ENCODE peak calls at places on chromosome 14, in nine cellular contexts. C is BJ, W is fibroblast of lung, L is cardiac muscle cell, Z is GM12865, M is IMR-90, V is thoracic aorta, S is AG04449, J is heart right ventricle. U is an unnamed sample.

GRCh38 chr14:66114071-66114470 is 372.1 kb upstream of the CCDC196 start:
- DNase-seq in C (no peak), J (no peak), Z (no peak), L (no peak), S (no peak), V (no peak), W (no peak), M (no peak), U (no peak)

GRCh38 chr14:53368714-53369191 is 215.6 kb upstream of the DDHD1 start:
- DNase-seq in M (peak), Z (no peak), J (no peak), L (peak), W (peak), S (no peak), C (peak), V (no peak), U (no peak)

GRCh38 chr14:92033912-92034687 is 5.8 kb downstream of the TRIP11 start:
- DNase-seq in C (no peak), Z (no peak), S (no peak), L (no peak), V (no peak), J (no peak), M (no peak), W (no peak), U (no peak)

GRCh38 chr14:95038521-95039250 is 118.6 kb downstream of the DICER1 start:
- DNase-seq in W (no peak), Z (no peak), J (no peak), C (no peak), L (no peak), M (no peak), V (no peak), S (no peak), U (no peak)

GRCh38 chr14:34718750-34719304 is 4.4 kb upstream of the CFL2 start:
- DNase-seq in L (peak), V (no peak), C (no peak), J (no peak), Z (no peak), S (no peak), M (peak), W (peak), U (no peak)

GRCh38 chr14:101359221-101360044 is 201.9 kb upstream of the DIO3 start:
- DNase-seq in W (peak), M (no peak), C (peak), L (no peak), Z (no peak), S (no peak), J (no peak), V (no peak), U (no peak)

GRCh38 chr14:91390165-91390778 is 27.3 kb downstream of the CCDC88C start:
- DNase-seq in V (no peak), L (no peak), J (no peak), Z (no peak), M (no peak), C (no peak), W (no peak), S (no peak), U (no peak)

GRCh38 chr14:63276492-63277342 is 42.0 kb downstream of the GPHB5 start:
- DNase-seq in S (peak), Z (peak), L (peak), C (no peak), V (no peak), W (peak), J (no peak), M (peak), U (peak)

GRCh38 chr14:71183856-71184255 is 276.6 kb downstream of the PCNX1 start:
- DNase-seq in L (no peak), S (no peak), Z (no peak), M (no peak), C (no peak), J (no peak), V (no peak), W (no peak), U (no peak)

GRCh38 chr14:88838015-88838414 is 13.6 kb downstream of the TTC8 start:
- DNase-seq in S (no peak), M (no peak), W (no peak), V (no peak), J (no peak), C (no peak), L (no peak), Z (no peak), U (no peak)

GRCh38 chr14:97359391-97359790 is 562.2 kb downstream of the VRK1 start:
- DNase-seq in M (no peak), S (no peak), J (no peak), V (no peak), W (no peak), L (no peak), Z (no peak), C (no peak), U (no peak)

GRCh38 chr14:96040836-96041371 is 1.7 kb downstream of the C14orf132 start:
- DNase-seq in L (no peak), S (no peak), V (no peak), W (peak), M (peak), Z (no peak), C (no peak), J (no peak), U (no peak)
- H3K4me3 ChIP-seq in L (no peak), S (peak), V (peak), W (peak), M (peak), Z (no peak), C (peak), J (no peak), U (no peak)

GRCh38 chr14:56809262-56810215 is 740 bp downstream of the OTX2 start:
- DNase-seq in W (no peak), V (no peak), J (no peak), C (no peak), Z (no peak), L (no peak), M (no peak), S (no peak), U (no peak)

GRCh38 chr14:56805201-56805991 is 4.9 kb downstream of the OTX2 start:
- DNase-seq in C (no peak), S (no peak), Z (no peak), V (no peak), L (no peak), W (no peak), J (no peak), M (no peak), U (no peak)

GRCh38 chr14:56808314-56809201 is 1.7 kb downstream of the OTX2 start:
- DNase-seq in V (no peak), L (no peak), C (no peak), W (no peak), S (no peak), J (no peak), Z (no peak), M (no peak), U (no peak)

GRCh38 chr14:56805992-56806737 is 4.1 kb downstream of the OTX2 start:
- DNase-seq in S (no peak), V (no peak), Z (no peak), M (no peak), J (no peak), L (no peak), C (no peak), W (no peak), U (no peak)

DNA sequence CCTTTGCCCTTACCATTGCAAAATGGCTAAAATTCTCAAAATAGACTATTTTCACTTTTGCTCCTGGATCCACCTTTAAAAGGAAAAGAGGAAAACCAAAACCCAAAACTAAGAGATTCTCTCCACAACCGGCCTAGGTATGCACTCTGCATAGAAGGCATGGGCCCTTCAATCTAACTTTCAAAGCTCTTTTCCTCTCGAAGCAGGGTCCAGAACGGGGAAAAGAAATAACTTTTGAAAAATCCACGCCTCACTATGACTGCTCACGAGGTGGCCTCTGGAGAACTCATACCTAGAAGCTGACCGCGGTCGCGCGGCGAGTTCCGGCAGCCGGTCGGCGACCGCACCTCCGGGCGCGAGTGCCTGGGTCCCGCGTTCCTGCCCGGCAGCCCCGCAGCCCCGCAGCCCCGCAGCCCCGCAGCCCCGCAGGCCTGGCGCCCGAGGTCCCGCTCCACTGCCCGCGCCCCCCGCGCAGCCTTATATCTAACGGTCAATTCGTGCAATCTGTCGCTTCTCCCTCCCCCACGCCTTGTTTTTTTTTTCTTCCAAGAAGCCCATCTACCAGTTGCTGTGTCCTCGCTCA is 2.6 kb downstream of the OTX2 start:
- DNase-seq in Z (no peak), M (no peak), L (no peak), V (no peak), S (no peak), J (no peak), C (no peak), W (no peak), U (no peak)
- TF ChIP-seq CTCF in Z (no peak), M (no peak), L (no peak), V (no peak), S (no peak), J (no peak), C (no peak), W (no peak), U (no peak)

GRCh38 chr14:102594514-102595175 is 2.2 kb downstream of the RCOR1 start:
- DNase-seq in W (peak), L (peak), V (peak), S (no peak), Z (peak), J (peak), M (peak), C (no peak), U (no peak)
- H3K4me3 ChIP-seq in W (peak), L (peak), V (peak), S (peak), Z (peak), J (peak), M (peak), C (peak), U (peak)

GRCh38 chr14:105472496-105472991 is 2.1 kb upstream of the CRIP2 start:
- DNase-seq in C (no peak), Z (no peak), J (peak), L (no peak), S (no peak), V (no peak), W (no peak), M (no peak), U (no peak)
- TF ChIP-seq CTCF in C (no peak), Z (no peak), J (no peak), L (no peak), S (no peak), V (no peak), W (no peak), M (no peak), U (peak)

DNA sequence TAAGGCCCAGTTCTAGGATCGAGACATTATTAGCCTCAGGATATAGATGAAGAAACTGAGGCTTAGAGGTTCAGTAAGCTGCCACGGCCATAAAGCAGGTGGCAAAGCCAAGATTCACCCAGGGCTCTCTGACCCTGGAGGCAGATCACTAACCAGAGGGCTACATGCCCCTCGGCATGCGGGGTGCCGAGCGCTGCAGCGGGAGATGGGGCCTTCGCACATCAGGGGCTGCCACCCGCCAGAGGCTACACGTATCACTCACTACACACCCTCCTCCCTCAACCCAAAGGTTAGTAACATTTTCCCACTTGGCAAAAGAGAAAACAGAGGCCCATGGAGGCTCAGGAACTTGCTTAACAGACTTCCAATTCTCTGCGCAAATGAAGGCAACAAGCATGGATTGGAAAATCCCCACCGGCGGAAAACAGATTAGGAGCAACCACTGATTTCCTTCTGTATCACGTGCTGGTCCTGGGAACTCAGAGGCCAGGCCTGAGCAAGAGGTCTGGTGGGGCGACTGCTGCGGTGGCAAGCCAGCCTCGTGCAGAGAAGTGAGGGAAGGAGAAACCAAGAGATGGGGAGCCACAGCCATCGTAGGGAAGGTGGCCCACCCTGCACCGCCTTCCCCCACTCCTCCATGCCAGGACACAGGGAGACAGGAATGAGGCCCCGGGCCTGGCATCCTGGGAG is 6.0 kb downstream of the CCDC85C start:
- DNase-seq in J (no peak), Z (no peak), C (no peak), S (no peak), V (no peak), W (no peak), M (no peak), L (no peak), U (no peak)
- H3K4me3 ChIP-seq in J (no peak), Z (no peak), C (no peak), S (no peak), V (no peak), W (no peak), M (no peak), L (no peak), U (no peak)

GRCh38 chr14:72731252-72732020 is 162.5 kb downstream of the DPF3 start:
- DNase-seq in L (no peak), M (no peak), W (no peak), Z (no peak), S (no peak), C (no peak), V (no peak), J (no peak), U (no peak)
- TF ChIP-seq CTCF in L (no peak), M (no peak), W (no peak), Z (no peak), S (no peak), C (no peak), V (no peak), J (no peak), U (no peak)

GRCh38 chr14:105397350-105397931 is 897 bp upstream of the TEX22 start:
- DNase-seq in V (no peak), M (no peak), C (no peak), S (no peak), W (no peak), Z (no peak), L (no peak), J (no peak), U (no peak)

GRCh38 chr14:105400016-105400415 is 1.7 kb downstream of the TEX22 start:
- DNase-seq in J (no peak), Z (no peak), L (no peak), W (no peak), M (no peak), V (no peak), C (no peak), S (no peak), U (no peak)

GRCh38 chr14:105398726-105399440 is 545 bp downstream of the TEX22 start:
- DNase-seq in M (peak), L (no peak), Z (peak), S (no peak), V (no peak), J (no peak), W (no peak), C (no peak), U (no peak)

GRCh38 chr14:105398044-105398725 is at the start of gene TEX22:
- DNase-seq in M (peak), Z (peak), L (peak), V (peak), W (peak), S (no peak), J (peak), C (peak), U (no peak)

DNA sequence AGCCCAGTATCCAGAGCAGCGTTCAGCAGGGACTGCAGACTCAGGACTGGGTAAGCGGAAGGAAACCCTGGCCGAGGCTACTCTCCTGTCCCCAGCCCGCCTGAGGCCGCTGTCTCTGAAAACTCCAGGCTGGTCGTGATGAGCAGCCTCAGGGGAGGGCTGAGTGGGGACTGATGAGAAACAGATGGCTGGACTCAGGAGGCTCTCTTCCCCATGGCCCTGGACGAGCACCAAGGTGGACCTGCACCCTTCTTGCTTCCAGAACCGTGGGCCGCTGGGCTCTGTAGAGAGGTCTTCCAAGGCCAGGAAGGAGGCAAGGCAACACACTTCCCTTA is 1.1 kb downstream of the TEX22 start:
- DNase-seq in V (no peak), L (no peak), C (no peak), S (no peak), Z (no peak), W (no peak), J (no peak), M (no peak), U (no peak)
- H3K4me3 ChIP-seq in V (peak), L (no peak), C (peak), S (peak), Z (peak), W (peak), J (peak), M (no peak), U (peak)